ENCODE peak calls at places on chromosome 6, in nine cellular contexts. O is posterior vena cava, H is skeletal muscle cell, R is HEK293T, D is T-helper 2 cell, Q is NCI-H524 treated with DMSO at 0.1 percent for 48 hours, M is HTR-8/SVneo, W is occipital lobe, P is left ventricle myocardium inferior. N is an unnamed sample.
A peak's percentile ranks its signal among the peaks of the same experiment; 100 is the strongest.

GRCh38 chr6:388202-388903 is 3.2 kb upstream of the IRF4 start:
- DNase-seq in R (no peak), H (no peak), W (no peak), O (no peak), Q (no peak), M (no peak), D (no peak), P (no peak), N (no peak)

GRCh38 chr6:36956111-36956820 is 1.7 kb downstream of the PI16 start:
- DNase-seq in W (no peak), H (no peak), P (no peak), O (peak; percentile 74), D (no peak), Q (no peak), R (no peak), M (no peak), N (no peak)

GRCh38 chr6:47034919-47035318 is 7.2 kb downstream of the ADGRF1 start:
- DNase-seq in H (peak; percentile 92), M (peak; percentile 86), R (peak; percentile 75), D (no peak), P (no peak), O (no peak), Q (peak; percentile 76), W (no peak), N (no peak)

GRCh38 chr6:166534658-166535406 is 51.6 kb downstream of the RAMACL start:
- DNase-seq in P (no peak), D (no peak), R (no peak), M (no peak), W (no peak), Q (no peak), H (no peak), O (no peak), N (no peak)

GRCh38 chr6:93549868-93550267 is 130.5 kb upstream of the EPHA7 start:
- DNase-seq in M (no peak), P (no peak), H (no peak), D (no peak), W (no peak), Q (no peak), O (no peak), R (no peak), N (no peak)

GRCh38 chr6:166490671-166491500 is 95.6 kb downstream of the RAMACL start:
- DNase-seq in W (no peak), M (no peak), P (peak; percentile 14), H (peak; percentile 48), D (no peak), Q (peak; percentile 50), O (peak; percentile 29), R (no peak), N (peak; percentile 85)

GRCh38 chr6:101445527-101445926 is 52.0 kb downstream of the GRIK2 start:
- DNase-seq in M (no peak), R (no peak), D (no peak), P (no peak), O (no peak), W (no peak), H (no peak), Q (no peak), N (no peak)

GRCh38 chr6:7216941-7217621 is 95.9 kb downstream of the SSR1 start:
- DNase-seq in W (no peak), H (peak; percentile 45), O (no peak), D (no peak), Q (no peak), R (no peak), P (peak; percentile 68), M (no peak), N (no peak)

GRCh38 chr6:53048431-53049195 is 16.6 kb upstream of the FBXO9 start:
- DNase-seq in M (peak; percentile 51), P (no peak), O (no peak), R (no peak), H (peak; percentile 67), D (no peak), W (no peak), Q (no peak), N (no peak)

GRCh38 chr6:152378154-152378553 is 259.0 kb downstream of the SYNE1 start:
- DNase-seq in R (no peak), H (no peak), O (no peak), W (no peak), P (no peak), D (no peak), Q (no peak), M (peak; percentile 5), N (no peak)

GRCh38 chr6:6434151-6434550 is 113.7 kb upstream of the F13A1 start:
- DNase-seq in P (no peak), O (no peak), M (no peak), H (no peak), D (no peak), R (no peak), W (no peak), Q (no peak), N (no peak)

GRCh38 chr6:37029249-37029959 is 23.9 kb downstream of the FGD2 start:
- DNase-seq in R (peak; percentile 76), M (peak; percentile 88), D (no peak), O (peak; percentile 94), W (no peak), H (peak; percentile 57), P (peak; percentile 70), Q (no peak), N (peak; percentile 71)

GRCh38 chr6:161498359-161498758 is 224.5 kb upstream of the AGPAT4 start:
- DNase-seq in M (peak; percentile 45), O (no peak), P (no peak), W (no peak), D (no peak), H (peak; percentile 79), Q (peak; percentile 76), R (peak; percentile 50), N (peak; percentile 81)

GRCh38 chr6:55985309-55985708 is 109.9 kb upstream of the BMP5 start:
- DNase-seq in P (no peak), O (no peak), R (no peak), H (no peak), D (no peak), M (no peak), W (no peak), Q (no peak), N (no peak)

GRCh38 chr6:22062807-22063408 is 233.9 kb downstream of the PRL start:
- DNase-seq in D (no peak), M (no peak), Q (no peak), W (no peak), O (no peak), R (no peak), H (no peak), P (no peak), N (no peak)

GRCh38 chr6:13863699-13864155 is 49.4 kb upstream of the MCUR1 start:
- DNase-seq in O (no peak), P (no peak), M (no peak), Q (no peak), H (no peak), D (no peak), R (no peak), W (no peak), N (no peak)

GRCh38 chr6:36444470-36444869 is 1.7 kb downstream of the KCTD20 start:
- DNase-seq in O (no peak), H (no peak), D (no peak), W (no peak), M (no peak), R (no peak), Q (no peak), P (no peak), N (no peak)

GRCh38 chr6:28861339-28861738 is 62.4 kb downstream of the TRIM27 start:
- DNase-seq in M (no peak), H (no peak), W (no peak), Q (no peak), O (no peak), D (no peak), P (no peak), R (no peak), N (no peak)

GRCh38 chr6:36829919-36830544 is 9.2 kb downstream of the CPNE5 start:
- DNase-seq in P (peak; percentile 84), D (no peak), O (peak; percentile 88), M (no peak), H (no peak), Q (no peak), W (no peak), R (no peak), N (no peak)

GRCh38 chr6:15793288-15793687 is 130.5 kb upstream of the DTNBP1 start:
- DNase-seq in W (no peak), Q (no peak), H (peak; percentile 4), O (no peak), R (no peak), P (no peak), M (peak; percentile 74), D (no peak), N (no peak)

GRCh38 chr6:126147416-126147815 is 161.1 kb downstream of the TRMT11 start:
- DNase-seq in M (no peak), R (no peak), P (no peak), O (no peak), Q (no peak), H (no peak), W (no peak), D (no peak), N (no peak)

GRCh38 chr6:167788531-167788903 is 38.2 kb upstream of the AFDN start:
- DNase-seq in R (no peak), H (no peak), Q (no peak), D (no peak), O (no peak), P (no peak), M (no peak), W (no peak), N (no peak)

GRCh38 chr6:3013486-3013885 is 13.8 kb downstream of the NQO2 start:
- DNase-seq in M (peak; percentile 80), D (no peak), H (no peak), P (peak; percentile 36), O (no peak), Q (no peak), R (no peak), W (no peak), N (no peak)

GRCh38 chr6:133964052-133964451 is 11.0 kb downstream of the TBPL1 start:
- DNase-seq in Q (no peak), W (no peak), O (no peak), R (no peak), H (peak; percentile 58), P (no peak), D (no peak), M (peak; percentile 33), N (no peak)

GRCh38 chr6:71181565-71181964 is 107.0 kb upstream of the OGFRL1 start:
- DNase-seq in W (no peak), R (no peak), M (peak; percentile 59), H (peak; percentile 62), D (no peak), Q (no peak), O (no peak), P (no peak), N (no peak)

GRCh38 chr6:110999634-111000270 is 17.9 kb downstream of the RPF2 start:
- DNase-seq in D (no peak), R (no peak), P (no peak), O (no peak), H (peak; percentile 6), W (no peak), Q (no peak), M (peak; percentile 29), N (no peak)

GRCh38 chr6:69578366-69578890 is 218.4 kb downstream of the LMBRD1 start:
- DNase-seq in Q (peak; percentile 22), W (no peak), R (no peak), D (no peak), H (no peak), O (no peak), P (no peak), M (no peak), N (no peak)

GRCh38 chr6:56683882-56684281 is 41.2 kb upstream of the DST start:
- DNase-seq in M (peak; percentile 32), H (peak; percentile 77), Q (no peak), P (no peak), O (no peak), R (no peak), W (no peak), D (no peak), N (no peak)

GRCh38 chr6:52670502-52671409 is at the start of gene TMEM14A:
- DNase-seq in H (peak; percentile 64), R (peak; percentile 95), Q (peak; percentile 74), M (peak; percentile 98), D (peak; percentile 88), P (peak; percentile 94), O (peak; percentile 99), W (peak; percentile 89), N (peak; percentile 95)

N was measured in SK-N-DZ.